ENCODE peak calls at places on chromosomes 12 and 14, in ten cellular contexts. V is naive thymus-derived CD4-positive, alpha-beta T cell; R is colonic mucosa; L is spleen; T is AG04450; U is brain microvascular endothelial cell; G is sigmoid colon; D is ascending aorta; O is CD8-positive, alpha-beta T cell; Q is left ventricle myocardium inferior. B is an unnamed sample.

GRCh38 chr14:99127651-99128167 is 144.3 kb downstream of the BCL11B start:
- DNase-seq in V (no peak), R (no peak), L (no peak), T (no peak), U (no peak), G (peak; percentile 64), D (no peak), O (no peak), Q (no peak), B (no peak)

GRCh38 chr12:122079038-122079531 is 529 bp downstream of the MLXIP start:
- DNase-seq in V (no peak), R (peak; percentile 44), L (peak; percentile 89), T (no peak), U (no peak), G (peak; percentile 79), D (no peak), O (no peak), Q (no peak), B (no peak)

GRCh38 chr14:68254669-68255527 is 435.3 kb downstream of the RAD51B start:
- DNase-seq in V (no peak), R (no peak), L (no peak), T (no peak), U (no peak), G (no peak), D (no peak), O (no peak), Q (no peak), B (no peak)

GRCh38 chr14:61460853-61461611 is 139.7 kb downstream of the PRKCH start:
- DNase-seq in V (peak; percentile 34), R (no peak), L (no peak), T (no peak), U (peak; percentile 8), G (no peak), D (no peak), O (peak; percentile 64), Q (no peak), B (peak; percentile 74)

GRCh38 chr12:93802698-93803097 is 125.5 kb downstream of the CRADD start:
- DNase-seq in V (no peak), R (no peak), L (no peak), T (no peak), U (no peak), G (no peak), D (no peak), O (no peak), Q (no peak), B (no peak)

GRCh38 chr14:31927348-31927826 is 149.7 kb upstream of the ARHGAP5 start:
- DNase-seq in V (no peak), R (no peak), L (no peak), T (peak; percentile 87), U (peak; percentile 89), G (no peak), D (no peak), O (no peak), Q (peak; percentile 35), B (no peak)

GRCh38 chr14:68506645-68507405 is 286.0 kb downstream of the ZFP36L1 start:
- DNase-seq in V (peak; percentile 74), R (no peak), L (no peak), T (no peak), U (no peak), G (no peak), D (no peak), O (peak; percentile 30), Q (no peak), B (peak; percentile 37)

GRCh38 chr14:105876158-105876557 is 349.8 kb downstream of the TMEM121 start:
- DNase-seq in V (no peak), R (no peak), L (peak; percentile 39), T (no peak), U (no peak), G (peak; percentile 34), D (no peak), O (peak; percentile 0), Q (no peak), B (no peak)

GRCh38 chr12:16166563-16167470 is 110.7 kb downstream of the SLC15A5 start:
- DNase-seq in V (no peak), R (no peak), L (no peak), T (no peak), U (no peak), G (no peak), D (no peak), O (no peak), Q (no peak), B (no peak)

GRCh38 chr12:62247242-62247641 is 13.0 kb upstream of the USP15 start:
- DNase-seq in V (no peak), R (no peak), L (no peak), T (no peak), U (no peak), G (no peak), D (no peak), O (no peak), Q (no peak), B (no peak)

GRCh38 chr12:48631071-48631470 is 51.0 kb downstream of the KANSL2 start:
- DNase-seq in V (no peak), R (no peak), L (no peak), T (no peak), U (no peak), G (no peak), D (no peak), O (no peak), Q (no peak), B (no peak)

GRCh38 chr12:95169368-95169767 is 47.9 kb downstream of the FGD6 start:
- DNase-seq in V (no peak), R (peak; percentile 65), L (no peak), T (peak; percentile 30), U (peak; percentile 95), G (no peak), D (no peak), O (no peak), Q (no peak), B (no peak)

GRCh38 chr12:8081228-8081920 is 700 bp upstream of the NECAP1 start:
- DNase-seq in V (peak; percentile 14), R (peak; percentile 41), L (no peak), T (no peak), U (no peak), G (no peak), D (no peak), O (peak; percentile 39), Q (no peak), B (no peak)

GRCh38 chr12:112815589-112816321 is 24.2 kb downstream of the RPH3A start:
- DNase-seq in V (no peak), R (no peak), L (no peak), T (no peak), U (no peak), G (no peak), D (no peak), O (no peak), Q (no peak), B (no peak)

GRCh38 chr12:132433641-132434395 is 56.1 kb upstream of the FBRSL1 start:
- DNase-seq in V (no peak), R (no peak), L (peak; percentile 85), T (no peak), U (no peak), G (no peak), D (no peak), O (no peak), Q (no peak), B (no peak)

GRCh38 chr12:132429932-132430643 is 59.9 kb upstream of the FBRSL1 start:
- DNase-seq in V (peak; percentile 59), R (peak; percentile 85), L (peak; percentile 95), T (no peak), U (no peak), G (no peak), D (no peak), O (peak; percentile 71), Q (no peak), B (peak; percentile 89)

GRCh38 chr12:132432721-132433577 is 57.0 kb upstream of the FBRSL1 start:
- DNase-seq in V (no peak), R (no peak), L (no peak), T (no peak), U (no peak), G (no peak), D (no peak), O (no peak), Q (no peak), B (no peak)

GRCh38 chr12:132430838-132431826 is 58.8 kb upstream of the FBRSL1 start:
- DNase-seq in V (no peak), R (peak; percentile 60), L (no peak), T (no peak), U (no peak), G (no peak), D (no peak), O (no peak), Q (no peak), B (no peak)

GRCh38 chr12:132432126-132432525 is 57.8 kb upstream of the FBRSL1 start:
- DNase-seq in V (no peak), R (no peak), L (no peak), T (no peak), U (no peak), G (no peak), D (no peak), O (no peak), Q (no peak), B (no peak)
- H3K4me3 ChIP-seq in V (no peak overlapping the region), R (no peak overlapping the region), L (no peak overlapping the region), T (no peak overlapping the region), U (no peak overlapping the region), G (no peak overlapping the region), D (no peak overlapping the region), O (no peak overlapping the region), Q (no peak overlapping the region), B (no peak overlapping the region)

GRCh38 chr12:128268348-128268725 is 1.4 kb downstream of the TMEM132C start:
- DNase-seq in V (no peak), R (no peak), L (no peak), T (no peak), U (no peak), G (no peak), D (no peak), O (no peak), Q (no peak), B (no peak)
- H3K4me3 ChIP-seq in V (no peak overlapping the region), R (no peak overlapping the region), L (no peak overlapping the region), T (no peak overlapping the region), U (no peak overlapping the region), G (peak overlapping the region; percentile 27), D (no peak overlapping the region), O (no peak overlapping the region), Q (peak overlapping the region; percentile 56), B (no peak overlapping the region)

GRCh38 chr14:63192085-63192484 is 12.2 kb upstream of the RHOJ start:
- DNase-seq in V (no peak), R (no peak), L (no peak), T (no peak), U (no peak), G (no peak), D (no peak), O (no peak), Q (no peak), B (no peak)
- H3K4me3 ChIP-seq in V (no peak overlapping the region), R (no peak overlapping the region), L (no peak overlapping the region), T (no peak overlapping the region), U (no peak overlapping the region), G (no peak overlapping the region), D (no peak overlapping the region), O (no peak overlapping the region), Q (no peak overlapping the region), B (no peak overlapping the region)

GRCh38 chr14:23182372-23183014 is 967 bp downstream of the SLC7A8 start:
- DNase-seq in V (no peak), R (peak; percentile 84), L (peak; percentile 83), T (no peak), U (no peak), G (no peak), D (no peak), O (peak; percentile 40), Q (no peak), B (no peak)
- H3K4me3 ChIP-seq in V (peak overlapping the region; percentile 58), R (peak overlapping the region; percentile 48), L (peak overlapping the region; percentile 39), T (peak overlapping the region; percentile 52), U (peak overlapping the region; percentile 36), G (peak overlapping the region; percentile 44), D (peak overlapping the region; percentile 73), O (peak overlapping the region; percentile 83), Q (peak overlapping the region; percentile 69), B (no peak overlapping the region)